ENCODE peak calls at places on chromosomes 16 and 17, in nine cellular contexts. C is EL, L is osteocyte, B is OCI-M1, X is glutamatergic neuron, F is naive B cell, Y is left colon, I is NAMALWA, T is KBM-7. A is an unnamed sample.
A peak's percentile ranks its signal among the peaks of the same experiment; 100 is the strongest.

GRCh38 chr16:23058576-23058975 is 90.7 kb downstream of the USP31 start:
- DNase-seq in C (no peak), L (no peak), B (no peak), X (no peak), F (no peak), Y (no peak), I (no peak), T (no peak), A (no peak)

GRCh38 chr16:877242-878065 is 76.9 kb upstream of the GNG13 start:
- DNase-seq in C (no peak), L (no peak), B (no peak), X (peak; percentile 5), F (no peak), Y (no peak), I (peak; percentile 24), T (no peak), A (no peak)

GRCh38 chr17:45013021-45013997 is 38.1 kb downstream of the DCAKD start:
- DNase-seq in C (no peak), L (no peak), B (no peak), X (no peak), F (no peak), Y (no peak), I (no peak), T (no peak), A (no peak)

GRCh38 chr17:41483991-41484826 is 3.3 kb upstream of the KRT35 start:
- DNase-seq in C (peak; percentile 39), L (no peak), B (no peak), X (no peak), F (no peak), Y (no peak), I (no peak), T (no peak), A (no peak)

GRCh38 chr17:10772425-10773380 is 31.2 kb downstream of the TMEM238L start:
- DNase-seq in C (peak; percentile 14), L (no peak), B (peak; percentile 60), X (peak; percentile 73), F (no peak), Y (peak; percentile 70), I (peak; percentile 55), T (peak; percentile 74), A (no peak)

GRCh38 chr17:31496601-31497000 is 105.1 kb downstream of the RAB11FIP4 start:
- DNase-seq in C (no peak), L (no peak), B (no peak), X (no peak), F (no peak), Y (no peak), I (no peak), T (no peak), A (no peak)

GRCh38 chr17:2883544-2884203 is 87.4 kb downstream of the RAP1GAP2 start:
- DNase-seq in C (peak; percentile 51), L (no peak), B (no peak), X (peak; percentile 65), F (no peak), Y (no peak), I (no peak), T (no peak), A (no peak)

GRCh38 chr17:45388604-45389325 is 43.9 kb downstream of the ARHGAP27 start:
- DNase-seq in C (peak; percentile 68), L (no peak), B (no peak), X (no peak), F (no peak), Y (no peak), I (no peak), T (no peak), A (no peak)

GRCh38 chr16:16096161-16096857 is 127.0 kb downstream of the ABCC6 start:
- DNase-seq in C (peak; percentile 66), L (no peak), B (no peak), X (no peak), F (no peak), Y (peak; percentile 72), I (peak; percentile 32), T (peak; percentile 65), A (no peak)

GRCh38 chr16:3861808-3862451 is 18.6 kb downstream of the CREBBP start:
- DNase-seq in C (peak; percentile 68), L (no peak), B (peak; percentile 63), X (no peak), F (peak; percentile 21), Y (no peak), I (peak; percentile 59), T (peak; percentile 68), A (no peak)

GRCh38 chr17:50354198-50354597 is 8.3 kb downstream of the XYLT2 start:
- DNase-seq in C (no peak), L (no peak), B (no peak), X (no peak), F (no peak), Y (no peak), I (no peak), T (no peak), A (no peak)

GRCh38 chr17:80421381-80422090 is 6.6 kb downstream of the ENDOV start:
- DNase-seq in C (no peak), L (no peak), B (no peak), X (no peak), F (no peak), Y (no peak), I (no peak), T (no peak), A (no peak)

GRCh38 chr16:11410382-11411058 is 65.3 kb downstream of the RMI2 start:
- DNase-seq in C (peak; percentile 16), L (no peak), B (peak; percentile 24), X (no peak), F (no peak), Y (no peak), I (no peak), T (peak; percentile 51), A (no peak)

A was measured in AG09319.